ENCODE peak calls at places on chromosome 14, in six cellular contexts. I, M, N, R, V and D are unnamed samples.

GRCh38 chr14:92969470-92970232 is 46.7 kb downstream of the CHGA start:
- DNase-seq in I (no peak), R (no peak), M (no peak), V (no peak), N (no peak), D (no peak)

GRCh38 chr14:104682107-104682593 is 7.3 kb upstream of the INF2 start:
- DNase-seq in I (peak; percentile 24), M (no peak), V (no peak), N (peak; percentile 59), R (no peak), D (no peak)

GRCh38 chr14:65291561-65291960 is 121.0 kb upstream of the FUT8 start:
- DNase-seq in I (no peak), M (no peak), V (no peak), R (no peak), N (no peak), D (no peak)

GRCh38 chr14:58331111-58331510 is 32.8 kb downstream of the ARID4A start:
- DNase-seq in N (peak; percentile 99), V (peak; percentile 88), M (peak; percentile 76), I (peak; percentile 91), R (peak; percentile 64), D (peak; percentile 82)

GRCh38 chr14:34039428-34040047 is 88.7 kb upstream of the EGLN3 start:
- DNase-seq in V (no peak), M (no peak), N (no peak), I (no peak), R (no peak), D (no peak)

GRCh38 chr14:86852530-86852929 is 1140.5 kb downstream of the GALC start:
- DNase-seq in I (no peak), R (no peak), V (no peak), N (peak; percentile 5), M (no peak), D (no peak)

GRCh38 chr14:52365071-52365470 is 51.0 kb downstream of the PTGER2 start:
- DNase-seq in N (no peak), R (no peak), V (no peak), I (no peak), M (no peak), D (no peak)

GRCh38 chr14:55139152-55139551 is 10.1 kb downstream of the LGALS3 start:
- DNase-seq in M (no peak), N (no peak), I (no peak), R (no peak), V (no peak), D (no peak)

GRCh38 chr14:97442363-97442762 is 645.2 kb downstream of the VRK1 start:
- DNase-seq in V (no peak), I (no peak), M (no peak), R (no peak), N (no peak), D (no peak)

GRCh38 chr14:91679273-91679672 is 52.6 kb downstream of the CATSPERB start:
- DNase-seq in N (no peak), M (no peak), R (no peak), V (no peak), I (no peak), D (no peak)

GRCh38 chr14:22996823-22997301 is 13.1 kb downstream of the C14orf93 start:
- DNase-seq in R (peak; percentile 43), V (no peak), I (no peak), M (no peak), N (no peak), D (no peak)

GRCh38 chr14:88628452-88628851 is 65.6 kb downstream of the ZC3H14 start:
- DNase-seq in V (no peak), R (no peak), M (no peak), I (no peak), N (no peak), D (no peak)